ENCODE peak calls at places on chromosomes 13 and 19, in seven cellular contexts. U is T-helper 2 cell; S is left ventricle myocardium inferior; A is NCI-H345; T is retina; W is activated naive CD4-positive, alpha-beta T cell; D is bronchial epithelial cell. G is an unnamed sample.

GRCh38 chr13:111247552-111247951 is 72.9 kb upstream of the TEX29 start:
- DNase-seq in A (peak), T (no peak), W (no peak), S (no peak), U (no peak), D (no peak), G (no peak)

GRCh38 chr13:21124853-21125252 is 51.5 kb downstream of the SKA3 start:
- DNase-seq in A (peak), S (no peak), T (peak), W (no peak), U (no peak), D (peak), G (peak)

GRCh38 chr19:47848871-47849473 is 10.1 kb upstream of the TPRX2 start:
- DNase-seq in S (no peak), D (no peak), T (peak), A (no peak), W (peak), U (no peak), G (no peak)

GRCh38 chr19:12774588-12775555 is at the start of gene HOOK2:
- DNase-seq in W (no peak), T (no peak), A (peak), U (no peak), D (peak), S (no peak), G (peak)

GRCh38 chr13:79548886-79549285 is 67.9 kb downstream of the NDFIP2 start:
- DNase-seq in U (no peak), S (no peak), D (peak), W (no peak), T (no peak), A (no peak), G (peak)

GRCh38 chr13:76917096-76917495 is 30.9 kb upstream of the KCTD12 start:
- DNase-seq in T (no peak), D (peak), S (no peak), A (no peak), U (no peak), W (no peak), G (peak)

GRCh38 chr13:42000836-42001235 is 39.9 kb upstream of the VWA8 start:
- DNase-seq in S (no peak), T (no peak), D (no peak), U (no peak), A (no peak), W (no peak), G (no peak)

GRCh38 chr13:101673360-101674105 is 221.1 kb downstream of the ITGBL1 start:
- DNase-seq in A (no peak), W (no peak), T (no peak), S (no peak), U (no peak), D (peak), G (peak)

GRCh38 chr13:40103864-40104263 is 448.4 kb downstream of the COG6 start:
- DNase-seq in T (no peak), U (no peak), S (no peak), D (peak), W (no peak), A (no peak), G (peak)

GRCh38 chr19:38707512-38708114 is 36.7 kb downstream of the CAPN12 start:
- DNase-seq in W (no peak), U (no peak), S (peak), T (no peak), D (no peak), A (no peak), G (no peak)

GRCh38 chr19:47225746-47226425 is 5.1 kb downstream of the BBC3 start:
- DNase-seq in S (peak), D (peak), U (peak), A (peak), W (peak), T (peak), G (peak)

GRCh38 chr13:106772202-106772601 is 204.3 kb upstream of the ARGLU1 start:
- DNase-seq in D (no peak), U (no peak), A (no peak), S (no peak), W (no peak), T (no peak), G (no peak)

GRCh38 chr13:37534181-37534580 is 64.4 kb downstream of the POSTN start:
- DNase-seq in T (no peak), U (no peak), D (peak), W (no peak), A (no peak), S (no peak), G (peak)

GRCh38 chr13:81142306-81142999 is 801.5 kb upstream of the SPRY2 start:
- DNase-seq in D (no peak), U (no peak), A (no peak), W (no peak), T (no peak), S (no peak), G (peak)

GRCh38 chr19:42270346-42271044 is 1.4 kb downstream of the CIC start:
- DNase-seq in W (no peak), T (no peak), S (no peak), A (no peak), D (peak), U (peak), G (peak)

GRCh38 chr13:25037057-25037813 is 58.7 kb upstream of the PABPC3 start:
- DNase-seq in T (peak), U (no peak), S (no peak), D (peak), W (no peak), A (peak), G (peak)

GRCh38 chr19:7550987-7551761 is 15.7 kb downstream of the PNPLA6 start:
- DNase-seq in W (no peak), S (peak), D (peak), A (peak), T (peak), U (no peak), G (peak)

GRCh38 chr19:4197228-4197624 is 14.7 kb downstream of the ANKRD24 start:
- DNase-seq in W (no peak), U (no peak), S (no peak), T (no peak), D (no peak), A (no peak), G (no peak)

GRCh38 chr13:92573467-92574057 is 653.0 kb upstream of the GPC6 start:
- DNase-seq in U (no peak), A (no peak), D (peak), W (no peak), T (peak), S (no peak), G (peak)

GRCh38 chr19:34217952-34218817 is 36.2 kb upstream of the GARRE1 start:
- DNase-seq in S (no peak), D (peak), T (no peak), U (peak), A (peak), W (no peak), G (peak)

GRCh38 chr19:12126707-12127106 is 13.4 kb downstream of the ZNF20 start:
- DNase-seq in A (no peak), D (peak), S (no peak), U (no peak), W (no peak), T (no peak), G (peak)

GRCh38 chr19:35211545-35212230 is 16.9 kb downstream of the FAM187B start:
- DNase-seq in W (no peak), U (peak), A (no peak), S (peak), D (no peak), T (no peak), G (no peak)

GRCh38 chr13:41554626-41555386 is 97.5 kb downstream of the RGCC start:
- DNase-seq in A (no peak), W (no peak), D (no peak), T (no peak), S (no peak), U (no peak), G (no peak)